ENCODE peak calls at places on chromosomes 3 and 15, in six cellular contexts. N is fibroblast of villous mesenchyme, F is sigmoid colon, Z is fibroblast of pulmonary artery, P is fibroblast of lung, U is upper lobe of left lung. T is an unnamed sample.

GRCh38 chr3:172201136-172201989 is 162.0 kb downstream of the FNDC3B start:
- DNase-seq in U (no peak), P (peak), F (peak), Z (peak), N (peak), T (peak)

GRCh38 chr15:60916674-60917468 is 312.2 kb downstream of the RORA start:
- DNase-seq in P (peak), F (peak), N (peak), Z (peak), U (no peak), T (peak)

GRCh38 chr15:31091531-31091930 is 10.0 kb downstream of the TRPM1 start:
- DNase-seq in F (no peak), U (no peak), P (peak), Z (no peak), N (peak), T (no peak)

GRCh38 chr3:115862099-115862498 is 238.8 kb downstream of the GAP43 start:
- DNase-seq in Z (no peak), F (no peak), P (no peak), N (no peak), U (no peak), T (no peak)

GRCh38 chr3:11346416-11346815 is 74.2 kb downstream of the ATG7 start:
- DNase-seq in N (peak), F (no peak), U (no peak), P (no peak), Z (no peak), T (no peak)

GRCh38 chr3:177141899-177142651 is 55.2 kb downstream of the TBL1XR1 start:
- DNase-seq in N (no peak), U (no peak), F (no peak), Z (no peak), P (no peak), T (no peak)

GRCh38 chr3:123026551-123027291 is 842 bp downstream of the SEMA5B start:
- DNase-seq in Z (no peak), F (peak), U (peak), N (no peak), P (no peak), T (no peak)

GRCh38 chr3:105369501-105370371 is 3.0 kb downstream of the ALCAM start:
- DNase-seq in N (peak), Z (peak), F (peak), P (peak), U (peak), T (no peak)

GRCh38 chr3:87448559-87448958 is 172.2 kb upstream of the POU1F1 start:
- DNase-seq in F (no peak), N (no peak), U (no peak), Z (no peak), P (no peak), T (no peak)

GRCh38 chr3:184176377-184177330 is 2.0 kb downstream of the AP2M1 start:
- DNase-seq in N (peak), F (peak), U (no peak), P (peak), Z (peak), T (peak)

GRCh38 chr15:75727851-75728715 is 15.4 kb upstream of the CSPG4 start:
- DNase-seq in P (no peak), Z (peak), F (peak), U (no peak), N (peak), T (no peak)

GRCh38 chr15:68763063-68763462 is 57.6 kb downstream of the ANP32A start:
- DNase-seq in Z (no peak), F (no peak), U (no peak), N (no peak), P (no peak), T (no peak)

GRCh38 chr3:69013256-69014021 is at the start of gene EOGT:
- DNase-seq in U (peak), P (peak), N (peak), Z (peak), F (peak), T (peak)

GRCh38 chr3:53715815-53716483 is 130.3 kb downstream of the CHDH start:
- DNase-seq in P (no peak), F (no peak), Z (peak), N (peak), U (no peak), T (no peak)

GRCh38 chr15:100112061-100112420 is 229.7 kb downstream of the ADAMTS17 start:
- DNase-seq in P (no peak), Z (no peak), F (peak), N (no peak), U (no peak), T (no peak)

GRCh38 chr3:185651971-185652370 is 65.9 kb downstream of the SENP2 start:
- DNase-seq in U (no peak), F (peak), N (no peak), P (no peak), Z (no peak), T (no peak)

GRCh38 chr3:45417949-45418847 is 29.8 kb downstream of the LARS2 start:
- DNase-seq in F (no peak), N (no peak), P (no peak), U (no peak), Z (no peak), T (no peak)

GRCh38 chr15:48112242-48112641 is 8.5 kb upstream of the SLC24A5 start:
- DNase-seq in Z (peak), U (no peak), F (no peak), P (peak), N (peak), T (no peak)

GRCh38 chr3:17491601-17492000 is 250.8 kb downstream of the TBC1D5 start:
- DNase-seq in N (peak), P (peak), U (no peak), Z (peak), F (no peak), T (no peak)

GRCh38 chr3:45579251-45579650 is 15.3 kb upstream of the LIMD1 start:
- DNase-seq in U (no peak), N (no peak), P (no peak), F (peak), Z (no peak), T (no peak)

GRCh38 chr15:58639992-58640391 is 109.5 kb downstream of the ADAM10 start:
- DNase-seq in Z (no peak), U (no peak), P (no peak), F (no peak), N (no peak), T (no peak)

GRCh38 chr3:143315766-143316165 is 196.2 kb downstream of the CHST2 start:
- DNase-seq in N (no peak), P (no peak), F (no peak), U (no peak), Z (no peak), T (no peak)

GRCh38 chr3:179801831-179802230 is 149.0 kb downstream of the USP13 start:
- DNase-seq in N (peak), P (peak), F (no peak), U (no peak), Z (no peak), T (no peak)

GRCh38 chr15:60423540-60423939 is 25.8 kb upstream of the ANXA2 start:
- DNase-seq in N (peak), U (no peak), F (no peak), Z (peak), P (peak), T (peak)

GRCh38 chr3:38374221-38374620 is 27.6 kb downstream of the XYLB start:
- DNase-seq in P (no peak), F (no peak), Z (no peak), N (no peak), U (peak), T (no peak)

GRCh38 chr3:134067311-134068161 is 37.8 kb upstream of the SLCO2A1 start:
- DNase-seq in F (no peak), P (no peak), Z (no peak), N (no peak), U (no peak), T (no peak)

GRCh38 chr3:80682235-80682634 is 914.4 kb upstream of the ROBO1 start:
- DNase-seq in F (no peak), Z (no peak), N (no peak), P (no peak), U (no peak), T (no peak)

GRCh38 chr3:80677796-80678195 is 910.0 kb upstream of the ROBO1 start:
- DNase-seq in Z (peak), P (peak), F (no peak), U (no peak), N (peak), T (no peak)

GRCh38 chr3:80675790-80676189 is 908.0 kb upstream of the ROBO1 start:
- DNase-seq in P (no peak), U (no peak), N (no peak), F (no peak), Z (no peak), T (no peak)

DNA sequence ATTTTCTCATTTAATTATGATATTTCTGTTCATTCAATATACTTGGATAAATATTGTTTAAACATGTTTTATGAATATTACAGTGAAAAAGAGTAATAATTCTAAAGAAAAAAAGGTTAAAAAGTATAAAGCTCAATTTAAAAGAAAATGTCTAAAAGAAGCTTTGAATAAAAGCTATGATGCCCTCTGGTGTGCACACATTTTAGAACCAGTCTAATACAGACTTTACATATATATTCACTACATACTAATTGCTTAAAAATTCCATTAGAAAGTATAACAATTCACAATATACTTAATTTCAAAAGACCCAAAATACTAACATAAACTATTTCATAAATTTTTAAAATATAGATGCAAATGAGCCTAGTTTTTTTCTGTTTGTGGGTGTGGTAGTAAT is 909.1 kb upstream of the ROBO1 start:
- DNase-seq in U (no peak), P (peak), Z (peak), F (no peak), N (no peak), T (no peak)
- TF ChIP-seq CTCF in U (no peak), P (no peak), Z (no peak), F (no peak), N (no peak), T (no peak)

DNA sequence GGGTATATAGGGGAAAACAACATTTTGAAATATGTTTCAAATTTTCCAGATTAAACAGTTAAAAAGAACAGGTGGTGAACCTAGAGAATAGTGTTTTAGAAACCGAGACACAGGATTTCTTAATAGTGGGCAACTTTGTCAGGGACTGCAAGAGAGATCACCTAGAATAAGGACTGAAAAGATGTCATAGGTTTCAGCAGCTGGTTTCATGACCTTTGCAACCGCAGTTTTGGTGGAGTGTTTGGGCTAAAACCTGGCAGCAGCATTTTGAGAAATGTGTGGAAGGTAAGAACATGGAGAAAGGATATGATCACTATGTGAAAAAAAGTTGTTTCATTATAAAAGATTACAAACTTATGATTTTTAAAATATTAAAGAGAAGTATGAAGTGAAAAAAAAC is 34.9 kb downstream of the PRKCI start:
- DNase-seq in U (no peak), Z (no peak), P (no peak), F (no peak), N (no peak), T (no peak)
- TF ChIP-seq CTCF in U (no peak), Z (no peak), P (no peak), F (no peak), N (no peak), T (no peak)

DNA sequence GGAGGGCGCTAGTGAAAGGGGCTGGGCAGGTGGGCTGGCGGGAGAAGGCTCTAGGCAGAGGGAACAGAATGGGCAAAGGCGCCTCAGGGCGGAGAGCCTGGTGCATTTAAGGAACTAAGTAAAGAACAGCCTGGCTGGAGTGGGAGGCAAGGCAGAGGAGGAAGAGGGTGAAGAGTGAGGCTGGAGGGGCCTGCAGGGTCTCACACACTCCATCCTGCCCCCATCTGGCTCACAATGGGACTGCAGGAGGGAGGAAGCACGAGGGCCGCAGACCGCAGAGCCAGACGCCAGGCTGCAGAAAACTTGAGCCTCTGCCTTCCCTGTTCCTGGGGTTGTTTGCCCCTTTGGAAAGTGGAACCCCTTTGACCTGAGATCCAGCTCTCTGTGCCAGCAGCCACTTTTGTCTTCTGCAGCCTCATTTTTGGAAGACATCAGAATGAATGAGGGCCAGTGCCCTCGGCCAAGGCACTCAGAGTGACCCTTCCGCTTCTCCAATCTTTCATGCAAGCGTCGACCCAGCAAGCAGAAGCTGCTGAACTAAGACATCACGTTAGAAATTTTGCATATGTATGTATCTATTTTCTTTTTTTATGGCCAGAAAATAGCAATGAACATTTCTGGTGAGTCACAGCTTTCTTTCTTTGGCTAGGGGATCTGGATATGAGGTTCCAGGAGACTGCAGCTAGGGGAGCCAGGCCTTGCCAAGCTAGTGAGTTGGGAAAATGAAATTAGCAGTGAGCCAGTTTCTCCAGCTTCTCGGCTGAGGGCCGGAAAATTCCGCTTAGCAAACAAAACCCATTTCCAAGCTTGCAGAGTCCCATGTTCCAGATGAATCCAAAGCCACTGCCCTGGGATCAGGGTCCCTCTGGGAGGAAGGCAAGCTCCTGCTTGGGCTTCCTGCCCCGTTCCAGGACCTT is 137.8 kb downstream of the SRGAP3 start:
- DNase-seq in Z (no peak), F (peak), N (no peak), P (no peak), U (peak), T (no peak)
- TF ChIP-seq CTCF in Z (no peak), F (no peak), N (no peak), P (peak), U (no peak), T (peak)

GRCh38 chr3:119569156-119569555 is 9.7 kb upstream of the CD80 start:
- DNase-seq in P (no peak), U (no peak), N (no peak), Z (no peak), F (no peak), T (no peak)
- TF ChIP-seq CTCF in P (no peak), U (no peak), N (no peak), Z (no peak), F (no peak), T (no peak)

GRCh38 chr15:98647774-98648653 is at the start of gene IGF1R:
- DNase-seq in F (peak), N (peak), Z (peak), U (peak), P (peak), T (peak)
- TF ChIP-seq CTCF in F (peak), N (no peak), Z (no peak), U (peak), P (peak), T (no peak)

GRCh38 chr3:24087469-24087868 is 142.4 kb downstream of the NR1D2 start:
- DNase-seq in U (no peak), F (no peak), Z (no peak), N (no peak), P (no peak), T (no peak)

GRCh38 chr3:24086597-24087369 is 141.7 kb downstream of the NR1D2 start:
- DNase-seq in N (peak), P (peak), U (no peak), F (no peak), Z (peak), T (no peak)

DNA sequence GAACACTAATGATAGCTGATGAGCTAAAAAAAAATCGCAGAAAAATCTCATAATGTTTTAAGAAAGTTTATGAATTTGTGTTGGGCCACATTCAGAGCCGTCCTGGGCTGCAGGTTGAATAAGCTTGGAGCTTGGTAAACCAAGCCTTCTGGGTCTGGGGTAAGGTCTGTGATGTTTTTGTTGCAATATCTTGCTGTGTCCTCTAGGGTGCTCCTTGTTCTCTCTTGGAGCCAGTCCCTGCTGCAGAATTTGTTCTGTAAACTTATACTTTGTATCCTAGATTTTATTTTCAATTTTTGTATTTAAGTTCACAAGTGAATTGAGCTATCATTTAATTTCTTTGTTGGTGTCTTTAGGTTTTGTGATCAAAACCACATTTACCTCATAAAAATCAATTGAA is 143.7 kb downstream of the NR1D2 start:
- DNase-seq in U (no peak), F (no peak), Z (peak), N (peak), P (peak), T (no peak)
- TF ChIP-seq CTCF in U (no peak), F (no peak), Z (peak), N (peak), P (peak), T (peak)

GRCh38 chr15:40339621-40339945 is 1.2 kb downstream of the CCDC9B start:
- DNase-seq in Z (no peak), U (peak), N (no peak), F (no peak), P (no peak), T (no peak)
- TF ChIP-seq CTCF in Z (peak), U (no peak), N (peak), F (peak), P (no peak), T (peak)

GRCh38 chr3:63231556-63231955 is 46.6 kb upstream of the SYNPR start:
- DNase-seq in Z (no peak), F (no peak), N (no peak), U (no peak), P (no peak), T (no peak)

GRCh38 chr3:63230146-63230545 is 48.0 kb upstream of the SYNPR start:
- DNase-seq in U (no peak), P (no peak), F (no peak), N (no peak), Z (no peak), T (no peak)

GRCh38 chr3:63228087-63228486 is 50.0 kb upstream of the SYNPR start:
- DNase-seq in N (no peak), Z (no peak), F (no peak), U (no peak), P (no peak), T (no peak)

GRCh38 chr3:63228677-63229076 is 49.4 kb upstream of the SYNPR start:
- DNase-seq in F (no peak), U (no peak), P (peak), N (peak), Z (peak), T (peak)

GRCh38 chr3:63232764-63233396 is 45.2 kb upstream of the SYNPR start:
- DNase-seq in U (no peak), F (no peak), Z (peak), N (peak), P (peak), T (no peak)
- TF ChIP-seq CTCF in U (no peak), F (no peak), Z (peak), N (no peak), P (no peak), T (peak)